ENCODE peak calls at places on chromosomes 3 and 15, in four cellular contexts. Q, V, S and W are unnamed samples.

GRCh38 chr3:53069422-53070068 is 23.7 kb upstream of the SFMBT1 start:
- DNase-seq in Q (no peak), V (no peak), S (no peak), W (peak)

GRCh38 chr15:101267320-101268104 is 9.8 kb downstream of the SELENOS start:
- DNase-seq in Q (no peak), V (no peak), S (no peak), W (no peak)

GRCh38 chr3:129343643-129344360 is 65.1 kb downstream of the HMCES start:
- DNase-seq in Q (peak), V (no peak), S (no peak), W (no peak)

GRCh38 chr3:11059799-11060115 is 67.2 kb downstream of the SLC6A1 start:
- DNase-seq in Q (no peak), V (no peak), S (no peak), W (no peak)

GRCh38 chr3:44905501-44906159 is 31.2 kb downstream of the TGM4 start:
- DNase-seq in Q (no peak), V (no peak), S (no peak), W (no peak)

GRCh38 chr3:71672302-71672701 is 52.9 kb downstream of the EIF4E3 start:
- DNase-seq in Q (no peak), V (no peak), S (no peak), W (no peak)

GRCh38 chr3:10780922-10781321 is 35.1 kb upstream of the SLC6A11 start:
- DNase-seq in Q (no peak), V (no peak), S (no peak), W (no peak)

GRCh38 chr15:35168464-35168863 is 83.4 kb upstream of the NANOGP8 start:
- DNase-seq in Q (no peak), V (no peak), S (no peak), W (no peak)

GRCh38 chr15:42832577-42832976 is 88.0 kb downstream of the TTBK2 start:
- DNase-seq in Q (no peak), V (no peak), S (no peak), W (no peak)

GRCh38 chr3:4754180-4755086 is 224.8 kb upstream of the BHLHE40 start:
- DNase-seq in Q (no peak), V (peak), S (no peak), W (no peak)

GRCh38 chr3:145911016-145911415 is 250.0 kb downstream of the PLOD2 start:
- DNase-seq in Q (no peak), V (no peak), S (no peak), W (no peak)

GRCh38 chr3:49607796-49608195 is 53.5 kb downstream of the BSN start:
- DNase-seq in Q (no peak), V (no peak), S (no peak), W (no peak)

DNA sequence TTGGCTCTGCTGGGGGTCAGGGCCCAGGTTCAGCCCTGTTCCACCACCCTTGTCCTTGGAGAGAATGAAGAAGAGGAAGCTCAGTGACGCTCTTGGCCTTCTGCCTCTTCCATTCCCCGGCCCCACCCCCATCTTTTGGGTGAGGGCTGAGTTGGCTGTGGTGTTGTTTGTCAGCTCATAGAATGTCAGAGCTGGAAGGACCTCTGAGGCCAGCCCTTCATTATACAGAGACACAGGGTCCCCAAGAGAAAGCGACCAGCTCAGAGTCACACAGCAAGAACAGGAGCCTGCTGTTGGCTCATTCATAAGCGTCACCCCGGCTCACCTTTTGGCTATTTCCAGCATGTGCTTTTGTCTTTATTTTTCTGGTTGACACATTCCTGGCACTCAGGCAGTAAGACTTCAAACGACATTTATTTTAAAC is 68.2 kb downstream of the AAGAB start:
- DNase-seq in Q (no peak), V (no peak), S (no peak), W (no peak)
- TF ChIP-seq SP1 in Q (no peak), V (no peak), S (no peak), W (no peak)

DNA sequence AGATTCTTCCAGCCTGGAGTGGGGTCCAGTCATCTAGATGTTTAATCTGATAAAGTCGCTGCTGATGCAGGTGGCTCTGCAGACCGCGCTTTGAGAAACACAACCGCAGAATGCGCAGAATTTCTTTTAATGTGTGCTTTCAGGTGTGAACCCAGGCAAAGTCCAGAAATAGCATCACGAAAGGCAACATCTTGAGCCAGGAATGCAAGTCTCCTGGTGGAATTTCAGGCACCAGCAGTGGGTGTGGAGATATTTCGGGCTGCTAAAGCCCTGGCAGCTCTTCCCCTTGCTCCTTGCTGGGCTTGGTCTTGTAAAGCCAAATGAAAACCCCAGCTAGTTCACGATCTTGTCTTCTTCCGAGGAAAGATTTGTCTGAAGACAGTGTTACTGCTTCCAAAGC is 67.3 kb upstream of the SLC25A26 start:
- DNase-seq in Q (no peak), V (no peak), S (no peak), W (peak)
- TF ChIP-seq BHLHE40 in Q (no peak), V (no peak), S (no peak), W (no peak)

GRCh38 chr15:63677778-63678177 is 80.6 kb downstream of the FBXL22 start:
- DNase-seq in Q (no peak), V (no peak), S (peak), W (no peak)
- TF ChIP-seq SP1 in Q (no peak), V (no peak), S (no peak), W (no peak)

DNA sequence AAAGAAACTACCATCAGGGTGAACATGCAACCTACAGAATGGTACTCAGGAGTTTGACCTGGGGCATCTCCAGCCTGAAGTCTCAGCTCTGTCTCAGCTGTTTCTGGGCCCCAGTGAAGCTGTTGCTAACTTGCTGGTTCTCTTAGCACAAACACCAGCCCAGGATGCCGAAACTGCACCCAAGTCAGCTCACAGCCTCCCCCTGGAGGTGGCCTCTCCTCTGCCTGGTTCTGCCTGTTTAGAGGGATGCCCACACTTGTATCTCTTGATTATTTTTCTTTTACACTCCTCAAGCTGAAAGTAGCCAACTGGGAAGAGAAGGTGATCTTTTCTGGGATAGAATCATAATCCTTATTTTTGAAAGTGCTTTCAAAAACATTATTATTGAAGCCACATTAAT is 289.0 kb upstream of the RASGRP1 start:
- DNase-seq in Q (no peak), V (no peak), S (no peak), W (peak)
- TF ChIP-seq BHLHE40 in Q (no peak), V (no peak), S (no peak), W (no peak)

DNA sequence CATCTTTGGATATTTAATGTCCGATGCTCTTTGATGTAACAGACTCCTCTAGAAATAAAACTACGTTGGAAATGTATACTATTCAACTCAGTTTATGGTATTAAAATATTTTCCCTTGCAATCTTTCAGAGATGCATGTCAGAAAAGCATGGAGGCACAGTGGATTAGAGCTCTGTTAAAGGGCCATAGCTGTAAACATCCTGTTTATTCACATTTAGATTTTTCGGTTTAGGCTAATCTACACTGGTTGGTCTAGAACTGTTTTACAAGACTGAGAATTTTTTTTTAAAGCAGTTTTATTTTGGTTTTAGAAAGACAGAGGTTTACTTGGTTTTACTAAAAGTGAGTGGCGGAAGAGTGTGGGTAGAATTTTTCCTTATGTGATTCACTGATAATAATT is 132.0 kb downstream of the IL1RAP start:
- DNase-seq in Q (no peak), V (no peak), S (no peak), W (no peak)
- TF ChIP-seq SP1 in Q (no peak), V (no peak), S (no peak), W (no peak)

DNA sequence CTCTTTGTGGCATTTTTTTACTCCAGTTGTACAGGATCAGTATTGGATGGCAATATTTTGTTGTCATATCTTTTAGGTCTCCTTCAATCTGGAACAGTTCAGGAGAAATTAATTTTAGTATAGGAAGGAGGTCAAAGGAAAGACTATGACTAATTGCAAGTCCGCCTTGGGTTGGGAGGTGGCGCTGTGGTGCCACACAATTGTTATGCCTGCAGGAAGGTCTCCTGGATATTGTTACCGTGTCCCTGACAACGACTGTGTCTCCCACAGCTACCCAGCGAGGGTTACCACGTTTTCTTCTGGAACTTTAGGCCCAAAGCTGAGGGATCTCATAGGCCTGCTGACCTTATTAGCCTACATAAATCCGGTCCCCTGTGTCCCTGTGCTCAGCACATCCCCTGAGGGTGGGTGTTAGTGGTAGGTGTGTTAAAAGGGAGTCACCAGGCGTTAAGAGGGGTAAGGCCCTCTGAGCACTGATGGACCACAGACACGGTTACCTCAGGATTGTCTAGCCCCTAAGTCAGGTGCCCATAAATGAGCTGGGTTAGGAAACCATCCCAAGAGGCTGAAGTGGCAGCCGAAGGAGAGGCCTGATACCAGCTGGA is 31.5 kb downstream of the KCNAB1 start:
- DNase-seq in Q (peak), V (no peak), S (peak), W (peak)
- TF ChIP-seq BHLHE40 in Q (no peak), V (no peak), S (no peak), W (no peak)

DNA sequence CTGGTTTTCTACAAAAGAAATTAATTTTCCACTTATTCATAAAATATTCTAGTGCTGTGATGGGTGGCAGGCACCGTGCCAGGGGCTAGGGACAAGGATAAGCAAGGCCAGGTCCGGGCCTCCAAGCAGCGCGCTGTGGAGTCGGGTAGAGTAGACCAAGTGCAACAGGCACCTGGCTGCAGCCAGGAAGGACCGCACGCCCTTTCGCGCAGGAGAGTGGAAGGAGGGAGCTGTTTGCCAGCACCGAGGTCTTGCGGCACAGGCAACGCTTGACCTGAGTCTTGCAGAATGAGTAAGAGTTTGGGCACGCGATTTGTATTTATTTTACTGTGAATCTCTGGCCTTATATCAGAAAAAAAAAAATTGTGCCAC is at the start of gene CASR:
- DNase-seq in Q (no peak), V (no peak), S (no peak), W (no peak)
- TF ChIP-seq SP1 in Q (no peak), V (no peak), S (no peak), W (no peak)

GRCh38 chr3:90015688-90016356 is 908.4 kb downstream of the EPHA3 start:
- DNase-seq in Q (no peak), V (no peak), S (no peak), W (no peak)
- TF ChIP-seq BHLHE40 in Q (no peak), V (no peak), S (no peak), W (no peak)